ENCODE peak calls at places on chromosomes 13 and 19, in eight cellular contexts. R, Q, V, N, D, G, E and H are unnamed samples.

GRCh38 chr13:62337109-62337880 is 921.6 kb upstream of the PCDH20 start:
- DNase-seq in G (no peak), R (no peak), Q (no peak), D (no peak), N (no peak), V (no peak), E (no peak), H (no peak)

GRCh38 chr13:51636349-51636890 is 52.2 kb downstream of the WDFY2 start:
- DNase-seq in Q (no peak), R (no peak), D (no peak), N (peak; percentile 72), E (no peak), V (peak; percentile 50), G (no peak), H (no peak)

GRCh38 chr13:41652735-41653361 is 195.5 kb downstream of the RGCC start:
- DNase-seq in D (peak; percentile 59), Q (no peak), N (peak; percentile 60), V (peak; percentile 36), R (peak; percentile 7), E (no peak), G (no peak), H (no peak)

GRCh38 chr19:35455616-35456201 is 7.7 kb downstream of the FFAR2 start:
- DNase-seq in R (no peak), G (no peak), Q (no peak), D (no peak), N (no peak), E (no peak), V (no peak), H (no peak)

GRCh38 chr19:57841364-57841763 is 8.3 kb upstream of the ZNF587 start:
- DNase-seq in V (no peak), R (no peak), G (no peak), N (no peak), Q (no peak), D (no peak), E (no peak), H (no peak)

GRCh38 chr13:32969516-32969941 is 46.7 kb upstream of the KL start:
- DNase-seq in N (no peak), E (no peak), G (no peak), Q (no peak), R (no peak), V (no peak), D (peak; percentile 16), H (no peak)

GRCh38 chr13:110132178-110132975 is 174.6 kb downstream of the COL4A1 start:
- DNase-seq in D (no peak), Q (no peak), N (no peak), E (no peak), R (no peak), G (no peak), V (no peak), H (no peak)

GRCh38 chr19:4583961-4584669 is 24.6 kb upstream of the SEMA6B start:
- DNase-seq in Q (no peak), G (no peak), V (no peak), D (no peak), N (peak; percentile 36), R (no peak), E (no peak), H (no peak)

GRCh38 chr13:106230450-106230849 is 305.0 kb downstream of the EFNB2 start:
- DNase-seq in D (no peak), R (no peak), E (no peak), Q (no peak), G (no peak), N (peak; percentile 84), V (no peak), H (no peak)

GRCh38 chr19:7482584-7483439 is 6.0 kb downstream of the PEX11G start:
- DNase-seq in E (no peak), Q (no peak), G (peak; percentile 53), D (no peak), N (peak; percentile 57), V (no peak), R (no peak), H (no peak)

GRCh38 chr19:4130635-4131438 is 6.9 kb upstream of the MAP2K2 start:
- DNase-seq in V (no peak), Q (no peak), N (peak; percentile 58), E (no peak), D (no peak), G (no peak), R (no peak), H (no peak)

GRCh38 chr13:113299951-113300350 is 2.9 kb downstream of the LAMP1 start:
- DNase-seq in D (no peak), R (peak; percentile 46), G (no peak), Q (no peak), E (no peak), N (no peak), V (peak; percentile 19), H (no peak)

GRCh38 chr13:109938255-109938936 is 152.0 kb upstream of the IRS2 start:
- DNase-seq in D (peak; percentile 22), E (peak; percentile 71), Q (no peak), R (no peak), V (peak; percentile 15), N (peak; percentile 65), G (no peak), H (no peak)

GRCh38 chr13:79998386-79998785 is 342.5 kb downstream of the SPRY2 start:
- DNase-seq in N (no peak), G (no peak), E (no peak), D (no peak), Q (no peak), V (no peak), R (no peak), H (no peak)

DNA sequence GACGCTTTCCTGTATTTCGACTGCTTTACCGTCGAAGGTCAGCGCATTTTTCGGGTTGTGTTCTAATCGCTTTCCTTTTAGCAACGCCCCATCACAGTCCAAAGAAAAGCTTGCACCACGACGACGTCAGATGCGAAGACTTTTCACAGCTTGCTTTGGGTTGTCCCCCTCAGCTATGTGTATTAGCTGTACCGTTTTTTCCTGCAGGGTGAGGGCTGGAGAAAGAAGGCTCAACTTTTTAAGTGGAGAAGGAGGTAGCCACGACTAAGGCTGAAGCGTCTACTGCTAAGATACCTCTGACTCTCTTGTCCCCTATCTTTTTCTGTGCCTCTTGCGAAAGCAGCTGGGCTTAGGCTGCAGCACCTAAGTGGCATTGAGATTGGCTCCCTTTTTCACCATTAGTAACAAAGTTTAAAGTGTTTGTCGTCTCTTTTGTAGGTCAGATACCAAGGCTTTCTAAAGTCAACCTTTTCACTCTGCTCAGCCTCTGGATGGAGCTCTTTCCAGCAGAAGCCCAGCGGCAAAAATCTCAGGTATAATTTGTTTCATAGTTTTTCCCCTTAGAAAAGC is 793 bp downstream of the CDADC1 start:
- DNase-seq in N (peak; percentile 6), Q (no peak), G (no peak), V (no peak), E (no peak), R (no peak), D (no peak), H (no peak)
- TF ChIP-seq CTCF in N (peak; percentile 40), Q (no peak), G (no peak), V (no peak), E (no peak), R (no peak), D (no peak), H (no peak)

GRCh38 chr19:39472746-39473442 is 7.7 kb upstream of the TIMM50 start:
- DNase-seq in G (no peak), D (no peak), E (no peak), N (no peak), Q (no peak), V (no peak), R (no peak), H (no peak)
- H3K27me3 ChIP-seq in G (no peaks in the 10 kb centered on the region), D (no peaks in the 10 kb centered on the region), E (no peaks in the 10 kb centered on the region), N (no peaks in the 10 kb centered on the region), Q (no peaks in the 10 kb centered on the region), V (no peaks in the 10 kb centered on the region), R (no peaks in the 10 kb centered on the region), H (no peaks in the 10 kb centered on the region)

GRCh38 chr19:11554160-11554559 is 4.9 kb downstream of the ELOF1 start:
- DNase-seq in R (no peak), V (no peak), G (no peak), N (no peak), E (no peak), Q (no peak), D (no peak), H (no peak)

GRCh38 chr19:11550265-11550664 is 8.8 kb downstream of the ELOF1 start:
- DNase-seq in R (no peak), Q (no peak), D (no peak), N (no peak), G (no peak), E (no peak), V (no peak), H (no peak)

GRCh38 chr19:11549386-11549953 is 9.6 kb downstream of the ELOF1 start:
- DNase-seq in R (no peak), E (no peak), G (no peak), V (no peak), D (no peak), N (no peak), Q (no peak), H (no peak)

GRCh38 chr19:11552666-11553372 is 6.2 kb downstream of the ELOF1 start:
- DNase-seq in V (no peak), N (no peak), R (no peak), E (no peak), Q (no peak), D (no peak), G (no peak), H (no peak)

GRCh38 chr19:11551603-11552235 is 7.3 kb downstream of the ELOF1 start:
- DNase-seq in R (no peak), V (no peak), N (no peak), Q (peak; percentile 64), G (no peak), E (no peak), D (no peak), H (no peak)
- TF ChIP-seq CTCF in R (no peak), V (no peak), N (peak; percentile 58), Q (no peak), G (no peak), E (peak; percentile 19), D (no peak), H (no peak)

GRCh38 chr19:44575116-44575700 is 38.2 kb upstream of the IGSF23 start:
- DNase-seq in E (no peak), R (no peak), G (no peak), N (peak; percentile 85), Q (no peak), D (no peak), V (no peak), H (no peak)

GRCh38 chr19:44573647-44574046 is 39.7 kb upstream of the IGSF23 start:
- DNase-seq in Q (no peak), G (no peak), D (no peak), R (no peak), V (no peak), N (no peak), E (no peak), H (no peak)

GRCh38 chr19:44571830-44572661 is 41.3 kb upstream of the IGSF23 start:
- DNase-seq in G (no peak), V (no peak), E (no peak), D (no peak), R (no peak), Q (no peak), N (no peak), H (no peak)

GRCh38 chr19:44574201-44574950 is 39.0 kb upstream of the IGSF23 start:
- DNase-seq in G (no peak), D (no peak), V (no peak), E (no peak), Q (no peak), N (peak; percentile 7), R (no peak), H (no peak)

GRCh38 chr19:44573183-44573582 is 40.2 kb upstream of the IGSF23 start:
- DNase-seq in V (no peak), R (no peak), E (no peak), D (no peak), N (no peak), G (no peak), Q (no peak), H (no peak)
- H3K27me3 ChIP-seq in V (no peaks in the 10 kb centered on the region), R (no peaks in the 10 kb centered on the region), E (no peaks in the 10 kb centered on the region), D (no peaks in the 10 kb centered on the region), N (no peaks in the 10 kb centered on the region), G (no peaks in the 10 kb centered on the region), Q (no peaks in the 10 kb centered on the region), H (no peaks in the 10 kb centered on the region)

GRCh38 chr19:53431399-53432087 is at the start of gene ZNF761:
- DNase-seq in G (peak; percentile 98), N (peak; percentile 98), E (peak; percentile 87), V (peak; percentile 98), D (peak; percentile 94), R (peak; percentile 87), Q (peak; percentile 96), H (peak; percentile 72)
- TF ChIP-seq CTCF in G (peak; percentile 16), N (no peak), E (peak; percentile 41), V (peak; percentile 35), D (peak; percentile 70), R (no peak), Q (no peak), H (peak; percentile 44)